ENCODE peak calls at places on chromosomes 12 and 14, in nine cellular contexts. One of them, this sample, is unnamed.

GRCh38 chr12:15868186-15868585 is 14.0 kb upstream of the STRAP start:
- DNase-seq in coronary artery: no peak
- DNase-seq in HepG2: no peak
- DNase-seq in ovary: no peak
- DNase-seq in BJ: no peak
- DNase-seq in IMR-90: no peak
- DNase-seq in body of pancreas: no peak
- DNase-seq in uterus: no peak
- DNase-seq in lower leg skin: no peak
- DNase-seq in this sample: no peak

GRCh38 chr12:121776190-121777098 is 17.0 kb downstream of the RHOF start:
- DNase-seq in lower leg skin: peak
- DNase-seq in coronary artery: no peak
- DNase-seq in IMR-90: peak
- DNase-seq in ovary: peak
- DNase-seq in BJ: no peak
- DNase-seq in body of pancreas: peak
- DNase-seq in uterus: peak
- DNase-seq in HepG2: no peak
- DNase-seq in this sample: peak

GRCh38 chr12:1642513-1642912 is 13.5 kb downstream of the WNT5B start:
- DNase-seq in BJ: no peak
- DNase-seq in lower leg skin: no peak
- DNase-seq in coronary artery: no peak
- DNase-seq in body of pancreas: no peak
- DNase-seq in ovary: no peak
- DNase-seq in uterus: no peak
- DNase-seq in IMR-90: no peak
- DNase-seq in HepG2: no peak
- DNase-seq in this sample: no peak

GRCh38 chr14:99936056-99936455 is 129.2 kb upstream of the EVL start:
- DNase-seq in ovary: no peak
- DNase-seq in body of pancreas: no peak
- DNase-seq in IMR-90: peak
- DNase-seq in coronary artery: no peak
- DNase-seq in uterus: no peak
- DNase-seq in BJ: no peak
- DNase-seq in lower leg skin: no peak
- DNase-seq in HepG2: no peak
- DNase-seq in this sample: no peak

GRCh38 chr12:95802482-95803264 is 12.1 kb upstream of the NTN4 start:
- DNase-seq in ovary: no peak
- DNase-seq in lower leg skin: no peak
- DNase-seq in coronary artery: no peak
- DNase-seq in body of pancreas: peak
- DNase-seq in IMR-90: peak
- DNase-seq in BJ: peak
- DNase-seq in HepG2: peak
- DNase-seq in uterus: no peak
- DNase-seq in this sample: no peak

GRCh38 chr12:120212301-120212700 is 11.4 kb upstream of the RPLP0 start:
- DNase-seq in BJ: no peak
- DNase-seq in lower leg skin: no peak
- DNase-seq in HepG2: no peak
- DNase-seq in uterus: no peak
- DNase-seq in ovary: no peak
- DNase-seq in body of pancreas: no peak
- DNase-seq in coronary artery: no peak
- DNase-seq in IMR-90: no peak
- DNase-seq in this sample: no peak

GRCh38 chr12:102454808-102455760 is 25.3 kb downstream of the IGF1 start:
- DNase-seq in HepG2: peak
- DNase-seq in IMR-90: peak
- DNase-seq in body of pancreas: no peak
- DNase-seq in BJ: peak
- DNase-seq in coronary artery: no peak
- DNase-seq in uterus: peak
- DNase-seq in lower leg skin: no peak
- DNase-seq in ovary: no peak
- DNase-seq in this sample: no peak

GRCh38 chr12:129152291-129153075 is 299.2 kb downstream of the GLT1D1 start:
- DNase-seq in BJ: no peak
- DNase-seq in lower leg skin: peak
- DNase-seq in body of pancreas: peak
- DNase-seq in ovary: no peak
- DNase-seq in IMR-90: no peak
- DNase-seq in uterus: no peak
- DNase-seq in coronary artery: no peak
- DNase-seq in HepG2: no peak
- DNase-seq in this sample: no peak

GRCh38 chr12:8780389-8780788 is 42.0 kb upstream of the A2ML1 start:
- DNase-seq in IMR-90: peak
- DNase-seq in coronary artery: no peak
- DNase-seq in lower leg skin: no peak
- DNase-seq in uterus: no peak
- DNase-seq in BJ: no peak
- DNase-seq in HepG2: peak
- DNase-seq in body of pancreas: no peak
- DNase-seq in ovary: no peak
- DNase-seq in this sample: no peak

GRCh38 chr14:23013056-23014054 is 3.4 kb upstream of the C14orf93 start:
- DNase-seq in uterus: no peak
- DNase-seq in ovary: no peak
- DNase-seq in BJ: no peak
- DNase-seq in coronary artery: no peak
- DNase-seq in HepG2: no peak
- DNase-seq in body of pancreas: no peak
- DNase-seq in IMR-90: no peak
- DNase-seq in lower leg skin: peak
- DNase-seq in this sample: no peak

GRCh38 chr12:123900898-123901376 is 71.7 kb downstream of the CCDC92 start:
- DNase-seq in lower leg skin: no peak
- DNase-seq in uterus: no peak
- DNase-seq in HepG2: no peak
- DNase-seq in BJ: no peak
- DNase-seq in IMR-90: peak
- DNase-seq in coronary artery: no peak
- DNase-seq in body of pancreas: no peak
- DNase-seq in ovary: no peak
- DNase-seq in this sample: no peak

GRCh38 chr12:57844725-57845477 is 1.6 kb downstream of the CTDSP2 start:
- DNase-seq in body of pancreas: peak
- DNase-seq in IMR-90: peak
- DNase-seq in BJ: no peak
- DNase-seq in coronary artery: peak
- DNase-seq in ovary: peak
- DNase-seq in HepG2: peak
- DNase-seq in lower leg skin: peak
- DNase-seq in uterus: peak
- DNase-seq in this sample: peak

GRCh38 chr12:68240975-68241374 is 12.4 kb downstream of the IL22 start:
- DNase-seq in HepG2: no peak
- DNase-seq in uterus: no peak
- DNase-seq in body of pancreas: no peak
- DNase-seq in IMR-90: peak
- DNase-seq in ovary: peak
- DNase-seq in BJ: no peak
- DNase-seq in lower leg skin: no peak
- DNase-seq in coronary artery: no peak
- DNase-seq in this sample: peak

GRCh38 chr12:92424338-92424737 is 278.5 kb upstream of the PLEKHG7 start:
- DNase-seq in ovary: no peak
- DNase-seq in coronary artery: no peak
- DNase-seq in uterus: no peak
- DNase-seq in lower leg skin: no peak
- DNase-seq in body of pancreas: no peak
- DNase-seq in BJ: no peak
- DNase-seq in IMR-90: peak
- DNase-seq in HepG2: no peak
- DNase-seq in this sample: no peak

GRCh38 chr14:81132492-81132891 is 88.3 kb downstream of the GTF2A1 start:
- DNase-seq in uterus: no peak
- DNase-seq in ovary: no peak
- DNase-seq in coronary artery: no peak
- DNase-seq in HepG2: no peak
- DNase-seq in BJ: no peak
- DNase-seq in lower leg skin: no peak
- DNase-seq in body of pancreas: no peak
- DNase-seq in IMR-90: no peak
- DNase-seq in this sample: no peak

GRCh38 chr12:115325858-115326257 is 641.9 kb upstream of the TBX3 start:
- DNase-seq in IMR-90: no peak
- DNase-seq in body of pancreas: no peak
- DNase-seq in HepG2: no peak
- DNase-seq in BJ: no peak
- DNase-seq in ovary: no peak
- DNase-seq in uterus: no peak
- DNase-seq in coronary artery: no peak
- DNase-seq in lower leg skin: no peak
- DNase-seq in this sample: no peak

DNA sequence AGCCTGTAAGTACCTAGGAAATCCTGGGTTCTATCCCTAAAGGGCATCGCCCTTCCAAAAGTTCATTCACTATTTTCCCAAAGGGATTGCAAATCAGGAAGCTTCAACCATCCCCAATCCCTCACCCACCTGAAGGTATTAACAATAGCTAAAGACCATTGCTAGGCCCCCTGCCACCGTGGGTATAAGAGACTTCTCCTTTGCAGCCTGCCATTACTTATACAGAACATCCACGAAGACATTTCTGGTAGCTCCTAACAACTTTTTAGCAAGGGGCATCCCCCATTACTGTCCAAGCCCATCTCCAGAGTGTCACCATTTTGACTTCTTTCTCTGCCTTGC is 384 bp upstream of the SMUG1 start:
- DNase-seq in body of pancreas: no peak
- DNase-seq in lower leg skin: no peak
- DNase-seq in ovary: no peak
- DNase-seq in IMR-90: no peak
- DNase-seq in uterus: no peak
- DNase-seq in HepG2: no peak
- DNase-seq in BJ: no peak
- DNase-seq in coronary artery: no peak
- DNase-seq in this sample: no peak
- H3K4me3 ChIP-seq in body of pancreas: no peak
- H3K4me3 ChIP-seq in lower leg skin: no peak
- H3K4me3 ChIP-seq in ovary: no peak
- H3K4me3 ChIP-seq in IMR-90: no peak
- H3K4me3 ChIP-seq in uterus: no peak
- H3K4me3 ChIP-seq in HepG2: peak
- H3K4me3 ChIP-seq in BJ: no peak
- H3K4me3 ChIP-seq in coronary artery: peak
- H3K4me3 ChIP-seq in this sample: peak

GRCh38 chr12:20599757-20600156 is 95.4 kb upstream of the SLCO1C1 start:
- DNase-seq in body of pancreas: no peak
- DNase-seq in HepG2: no peak
- DNase-seq in ovary: no peak
- DNase-seq in lower leg skin: no peak
- DNase-seq in uterus: no peak
- DNase-seq in coronary artery: no peak
- DNase-seq in BJ: no peak
- DNase-seq in IMR-90: no peak
- DNase-seq in this sample: no peak
- H3K4me3 ChIP-seq in body of pancreas: no peak
- H3K4me3 ChIP-seq in HepG2: no peak
- H3K4me3 ChIP-seq in ovary: no peak
- H3K4me3 ChIP-seq in lower leg skin: no peak
- H3K4me3 ChIP-seq in uterus: no peak
- H3K4me3 ChIP-seq in coronary artery: no peak
- H3K4me3 ChIP-seq in BJ: no peak
- H3K4me3 ChIP-seq in IMR-90: no peak
- H3K4me3 ChIP-seq in this sample: no peak

GRCh38 chr14:67571991-67572323 is 28.1 kb downstream of the PIGH start:
- DNase-seq in BJ: no peak
- DNase-seq in body of pancreas: no peak
- DNase-seq in lower leg skin: no peak
- DNase-seq in uterus: no peak
- DNase-seq in IMR-90: no peak
- DNase-seq in HepG2: no peak
- DNase-seq in ovary: no peak
- DNase-seq in coronary artery: no peak
- DNase-seq in this sample: no peak

GRCh38 chr14:67574806-67575205 is 25.3 kb downstream of the PIGH start:
- DNase-seq in body of pancreas: no peak
- DNase-seq in uterus: no peak
- DNase-seq in ovary: no peak
- DNase-seq in BJ: no peak
- DNase-seq in coronary artery: no peak
- DNase-seq in IMR-90: no peak
- DNase-seq in HepG2: no peak
- DNase-seq in lower leg skin: no peak
- DNase-seq in this sample: no peak

GRCh38 chr14:67574156-67574555 is 25.9 kb downstream of the PIGH start:
- DNase-seq in IMR-90: no peak
- DNase-seq in lower leg skin: no peak
- DNase-seq in uterus: no peak
- DNase-seq in coronary artery: no peak
- DNase-seq in body of pancreas: no peak
- DNase-seq in BJ: no peak
- DNase-seq in HepG2: no peak
- DNase-seq in ovary: no peak
- DNase-seq in this sample: peak

GRCh38 chr14:67572608-67573007 is 27.5 kb downstream of the PIGH start:
- DNase-seq in ovary: no peak
- DNase-seq in uterus: no peak
- DNase-seq in body of pancreas: no peak
- DNase-seq in lower leg skin: no peak
- DNase-seq in coronary artery: no peak
- DNase-seq in IMR-90: no peak
- DNase-seq in BJ: no peak
- DNase-seq in HepG2: no peak
- DNase-seq in this sample: no peak

GRCh38 chr14:67573268-67574010 is 26.6 kb downstream of the PIGH start:
- DNase-seq in HepG2: no peak
- DNase-seq in IMR-90: no peak
- DNase-seq in coronary artery: no peak
- DNase-seq in body of pancreas: peak
- DNase-seq in ovary: no peak
- DNase-seq in lower leg skin: no peak
- DNase-seq in uterus: no peak
- DNase-seq in BJ: no peak
- DNase-seq in this sample: peak
- H3K4me3 ChIP-seq in HepG2: no peak
- H3K4me3 ChIP-seq in IMR-90: no peak
- H3K4me3 ChIP-seq in coronary artery: no peak
- H3K4me3 ChIP-seq in body of pancreas: no peak
- H3K4me3 ChIP-seq in ovary: no peak
- H3K4me3 ChIP-seq in lower leg skin: no peak
- H3K4me3 ChIP-seq in uterus: no peak
- H3K4me3 ChIP-seq in BJ: no peak
- H3K4me3 ChIP-seq in this sample: no peak

DNA sequence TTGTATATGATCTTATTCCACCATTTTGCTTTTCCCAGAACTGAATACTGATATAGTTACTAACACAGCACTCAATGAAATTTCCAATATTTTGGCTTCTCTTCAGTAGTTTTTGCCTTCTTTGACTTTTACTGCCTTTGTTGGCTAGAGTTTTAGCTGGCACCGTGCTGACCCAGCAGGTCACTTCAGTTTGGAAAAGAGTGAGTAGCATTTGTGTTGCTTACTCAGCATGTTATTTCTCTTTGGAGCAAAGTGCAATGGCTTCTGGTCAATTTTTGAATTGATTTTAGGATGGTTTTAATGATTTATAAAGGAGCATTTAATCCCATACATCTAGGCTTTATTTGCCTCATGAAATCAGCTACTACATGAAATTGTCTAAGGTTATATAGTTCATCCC is 119.2 kb downstream of the ETNK1 start:
- DNase-seq in uterus: no peak
- DNase-seq in body of pancreas: no peak
- DNase-seq in ovary: no peak
- DNase-seq in HepG2: no peak
- DNase-seq in BJ: no peak
- DNase-seq in lower leg skin: no peak
- DNase-seq in coronary artery: no peak
- DNase-seq in IMR-90: no peak
- DNase-seq in this sample: no peak
- H3K4me3 ChIP-seq in uterus: no peak
- H3K4me3 ChIP-seq in body of pancreas: no peak
- H3K4me3 ChIP-seq in ovary: no peak
- H3K4me3 ChIP-seq in HepG2: no peak
- H3K4me3 ChIP-seq in BJ: no peak
- H3K4me3 ChIP-seq in lower leg skin: no peak
- H3K4me3 ChIP-seq in coronary artery: no peak
- H3K4me3 ChIP-seq in IMR-90: no peak
- H3K4me3 ChIP-seq in this sample: no peak